ENCODE peak calls at places on chromosomes 4 and X, in four cellular contexts. One of them, this sample, is unnamed.

GRCh38 chrX:1618689-1619088 is 3.8 kb downstream of the ASMT start:
- DNase-seq in B cell: no peak
- DNase-seq in astrocyte: no peak
- DNase-seq in suprapubic skin: no peak
- DNase-seq in this sample: no peak

GRCh38 chr4:69920874-69921273 is 10.0 kb upstream of the CSN1S1 start:
- DNase-seq in suprapubic skin: no peak
- DNase-seq in astrocyte: no peak
- DNase-seq in B cell: no peak
- DNase-seq in this sample: no peak

GRCh38 chrX:15269618-15270521 is at the start of gene ASB9:
- DNase-seq in B cell: no peak
- DNase-seq in astrocyte: peak
- DNase-seq in suprapubic skin: peak
- DNase-seq in this sample: peak

GRCh38 chr4:118836763-118837507 is 1.0 kb upstream of the SEC24D start:
- DNase-seq in B cell: no peak
- DNase-seq in suprapubic skin: no peak
- DNase-seq in astrocyte: no peak
- DNase-seq in this sample: no peak

GRCh38 chr4:8346838-8347605 is 77.5 kb downstream of the HTRA3 start:
- DNase-seq in B cell: peak
- DNase-seq in suprapubic skin: peak
- DNase-seq in astrocyte: no peak
- DNase-seq in this sample: no peak

GRCh38 chrX:153972368-153973126 is at the start of gene TMEM187:
- DNase-seq in suprapubic skin: peak
- DNase-seq in B cell: peak
- DNase-seq in astrocyte: peak
- DNase-seq in this sample: peak

GRCh38 chr4:70703695-70704332 is 15.5 kb downstream of the UTP3 start:
- DNase-seq in suprapubic skin: no peak
- DNase-seq in astrocyte: peak
- DNase-seq in B cell: peak
- DNase-seq in this sample: no peak

GRCh38 chr4:51830146-51830545 is 12.8 kb upstream of the DCUN1D4 start:
- DNase-seq in suprapubic skin: no peak
- DNase-seq in astrocyte: no peak
- DNase-seq in B cell: no peak
- DNase-seq in this sample: no peak

GRCh38 chr4:153451931-153452660 is 14.1 kb upstream of the TMEM131L start:
- DNase-seq in suprapubic skin: no peak
- DNase-seq in astrocyte: no peak
- DNase-seq in B cell: no peak
- DNase-seq in this sample: no peak

GRCh38 chr4:112633477-112634235 is 3.1 kb downstream of the ZGRF1 start:
- DNase-seq in astrocyte: peak
- DNase-seq in B cell: no peak
- DNase-seq in suprapubic skin: no peak
- DNase-seq in this sample: no peak

GRCh38 chr4:128582319-128582948 is 227.1 kb upstream of the JADE1 start:
- DNase-seq in astrocyte: no peak
- DNase-seq in B cell: no peak
- DNase-seq in suprapubic skin: no peak
- DNase-seq in this sample: no peak

GRCh38 chr4:40594261-40595178 is 35.1 kb downstream of the RBM47 start:
- DNase-seq in suprapubic skin: no peak
- DNase-seq in astrocyte: peak
- DNase-seq in B cell: no peak
- DNase-seq in this sample: no peak

GRCh38 chrX:150581093-150581775 is 12.8 kb downstream of the MTM1 start:
- DNase-seq in astrocyte: peak
- DNase-seq in B cell: no peak
- DNase-seq in suprapubic skin: no peak
- DNase-seq in this sample: no peak

GRCh38 chr4:101791189-101791572 is 651 bp downstream of the BANK1 start:
- DNase-seq in astrocyte: no peak
- DNase-seq in B cell: peak
- DNase-seq in suprapubic skin: no peak
- DNase-seq in this sample: no peak

GRCh38 chr4:167452922-167453321 is 218.6 kb upstream of the SPOCK3 start:
- DNase-seq in astrocyte: no peak
- DNase-seq in suprapubic skin: no peak
- DNase-seq in B cell: no peak
- DNase-seq in this sample: no peak

GRCh38 chrX:12469296-12469695 is 321.9 kb upstream of the PRPS2 start:
- DNase-seq in astrocyte: peak
- DNase-seq in B cell: no peak
- DNase-seq in suprapubic skin: no peak
- DNase-seq in this sample: no peak

GRCh38 chrX:134443461-134443860 is 16.5 kb upstream of the HPRT1 start:
- DNase-seq in B cell: no peak
- DNase-seq in suprapubic skin: no peak
- DNase-seq in astrocyte: no peak
- DNase-seq in this sample: no peak

GRCh38 chr4:175702703-175703102 is 109.4 kb downstream of the GPM6A start:
- DNase-seq in astrocyte: no peak
- DNase-seq in B cell: no peak
- DNase-seq in suprapubic skin: no peak
- DNase-seq in this sample: no peak

GRCh38 chr4:170736710-170737109 is 647.0 kb upstream of the AADAT start:
- DNase-seq in suprapubic skin: no peak
- DNase-seq in astrocyte: peak
- DNase-seq in B cell: no peak
- DNase-seq in this sample: no peak

GRCh38 chrX:45142185-45142584 is 58.5 kb downstream of the DIPK2B start:
- DNase-seq in suprapubic skin: no peak
- DNase-seq in astrocyte: no peak
- DNase-seq in B cell: no peak
- DNase-seq in this sample: no peak

GRCh38 chrX:68498044-68498507 is 775 bp upstream of the YIPF6 start:
- DNase-seq in suprapubic skin: no peak
- DNase-seq in B cell: no peak
- DNase-seq in astrocyte: no peak
- DNase-seq in this sample: no peak

GRCh38 chr4:8035371-8035780 is 95.7 kb upstream of the AFAP1 start:
- DNase-seq in suprapubic skin: no peak
- DNase-seq in astrocyte: peak
- DNase-seq in B cell: no peak
- DNase-seq in this sample: peak

GRCh38 chrX:123873956-123874355 is 14.1 kb downstream of the XIAP start:
- DNase-seq in suprapubic skin: no peak
- DNase-seq in B cell: no peak
- DNase-seq in astrocyte: no peak
- DNase-seq in this sample: no peak

GRCh38 chr4:174828845-174829701 is at the start of gene GLRA3:
- DNase-seq in suprapubic skin: no peak
- DNase-seq in B cell: peak
- DNase-seq in astrocyte: peak
- DNase-seq in this sample: peak

GRCh38 chr4:15755781-15756180 is 22.3 kb upstream of the CD38 start:
- DNase-seq in astrocyte: no peak
- DNase-seq in B cell: no peak
- DNase-seq in suprapubic skin: no peak
- DNase-seq in this sample: no peak

GRCh38 chr4:2362286-2363055 is 56.0 kb downstream of the ZFYVE28 start:
- DNase-seq in suprapubic skin: no peak
- DNase-seq in B cell: no peak
- DNase-seq in astrocyte: no peak
- DNase-seq in this sample: no peak

GRCh38 chrX:17067534-17067933 is 121.1 kb downstream of the REPS2 start:
- DNase-seq in astrocyte: no peak
- DNase-seq in suprapubic skin: no peak
- DNase-seq in B cell: no peak
- DNase-seq in this sample: no peak

GRCh38 chr4:8410641-8411271 is 29.8 kb downstream of the ACOX3 start:
- DNase-seq in astrocyte: no peak
- DNase-seq in suprapubic skin: no peak
- DNase-seq in B cell: no peak
- DNase-seq in this sample: no peak

GRCh38 chrX:71475906-71476305 is 57.0 kb upstream of the OGT start:
- DNase-seq in B cell: no peak
- DNase-seq in astrocyte: no peak
- DNase-seq in suprapubic skin: no peak
- DNase-seq in this sample: no peak

GRCh38 chr4:159107203-159107921 is 4.5 kb downstream of the RAPGEF2 start:
- DNase-seq in suprapubic skin: no peak
- DNase-seq in astrocyte: peak
- DNase-seq in B cell: no peak
- DNase-seq in this sample: no peak

GRCh38 chr4:11424000-11424399 is 4.7 kb downstream of the HS3ST1 start:
- DNase-seq in astrocyte: no peak
- DNase-seq in B cell: peak
- DNase-seq in suprapubic skin: no peak
- DNase-seq in this sample: no peak